ENCODE peak calls at places on chromosomes 11 and 22, in five cellular contexts. P is HCT116, I is WTC11, O is HepG2, D is GM12878. U is an unnamed sample.

GRCh38 chr11:74417860-74418508 is 19.8 kb upstream of the PGM2L1 start:
- DNase-seq in P (no peak), I (no peak), O (no peak), D (no peak), U (no peak)

GRCh38 chr22:21568207-21569075 is 927 bp downstream of the UBE2L3 start:
- DNase-seq in P (no peak), I (no peak), O (peak), D (no peak), U (no peak)

GRCh38 chr22:30695871-30696655 is 1.4 kb downstream of the OSBP2 start:
- DNase-seq in P (no peak), I (no peak), O (no peak), D (no peak), U (no peak)

GRCh38 chr11:32334822-32335221 is 100.5 kb downstream of the WT1 start:
- DNase-seq in P (peak), I (peak), O (peak), D (no peak), U (no peak)

GRCh38 chr22:19149047-19149883 is 827 bp downstream of the GSC2 start:
- DNase-seq in P (no peak), I (peak), O (no peak), D (no peak), U (no peak)

GRCh38 chr11:37788141-37788877 is 1190.3 kb upstream of the RAG2 start:
- DNase-seq in P (no peak), I (no peak), O (no peak), D (no peak), U (no peak)

GRCh38 chr11:111935331-111936044 is 1.7 kb upstream of the DIXDC1 start:
- DNase-seq in P (no peak), I (no peak), O (peak), D (no peak), U (no peak)

GRCh38 chr11:130840683-130841082 is 75.6 kb downstream of the SNX19 start:
- DNase-seq in P (no peak), I (no peak), O (no peak), D (no peak), U (no peak)

GRCh38 chr22:49739138-49739537 is 88.5 kb downstream of the BRD1 start:
- DNase-seq in P (no peak), I (no peak), O (no peak), D (no peak), U (no peak)

GRCh38 chr11:35247428-35247827 is 108.5 kb downstream of the CD44 start:
- DNase-seq in P (no peak), I (no peak), O (no peak), D (no peak), U (no peak)
- TF ChIP-seq SP1 in P (no peak), I (no peak), O (no peak), D (no peak), U (no peak)

DNA sequence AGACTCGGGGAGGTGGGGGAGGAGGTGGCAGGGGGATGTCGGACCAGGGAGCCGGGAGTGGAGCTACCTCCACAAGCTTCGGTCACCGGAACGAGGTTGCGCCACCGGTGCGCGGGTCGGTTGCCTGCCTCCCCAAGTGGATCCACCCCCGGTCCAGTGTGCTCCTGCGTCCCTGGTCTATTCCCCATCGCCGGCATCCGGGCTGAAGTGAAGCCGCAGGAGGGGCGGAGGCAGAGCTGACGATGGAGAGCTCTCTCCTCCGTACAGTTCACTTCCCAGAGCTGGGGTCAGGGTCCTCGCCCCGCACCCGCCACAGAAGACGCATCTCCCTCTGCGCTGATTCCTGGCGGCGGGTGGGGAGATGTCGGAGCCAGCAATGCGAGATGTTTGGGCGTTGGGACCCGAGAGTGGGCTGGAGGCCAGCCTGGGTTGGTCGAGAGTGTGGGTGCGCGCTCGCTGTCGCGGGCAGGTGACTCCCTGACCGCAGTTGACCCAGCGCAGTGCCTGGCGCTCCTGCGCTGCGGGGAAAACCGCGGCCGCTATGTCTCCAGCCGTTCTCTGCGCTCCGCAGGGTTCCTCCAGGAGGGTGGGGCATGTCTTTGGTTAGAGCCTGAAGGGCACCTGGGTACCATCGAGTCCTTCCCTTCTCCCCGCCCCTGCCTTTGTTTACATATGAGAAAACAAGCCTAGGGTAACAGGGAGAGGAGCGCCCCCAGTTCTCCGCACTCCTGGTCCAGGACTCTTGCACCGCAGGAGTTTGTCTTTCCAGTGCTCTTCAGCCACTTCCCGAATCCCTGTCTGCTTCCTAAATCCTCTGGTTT is 1.7 kb downstream of the C11orf96 start:
- DNase-seq in P (no peak), I (peak), O (no peak), D (no peak), U (no peak)
- TF ChIP-seq SP1 in P (no peak), I (no peak), O (no peak), D (no peak), U (no peak)

GRCh38 chr11:92735039-92735438 is 234.4 kb upstream of the MTNR1B start:
- DNase-seq in P (no peak), I (no peak), O (no peak), D (no peak), U (no peak)
- TF ChIP-seq SP1 in P (no peak), I (no peak), O (no peak), D (no peak), U (no peak)

GRCh38 chr11:117918366-117919255 is 10.6 kb downstream of the TMPRSS13 start:
- DNase-seq in P (no peak), I (no peak), O (no peak), D (no peak), U (no peak)
- TF ChIP-seq SP1 in P (no peak), I (no peak), O (no peak), D (no peak), U (no peak)

GRCh38 chr11:67563354-67564114 is 20.1 kb upstream of the GSTP1 start:
- DNase-seq in P (peak), I (no peak), O (no peak), D (no peak), U (no peak)
- TF ChIP-seq SP1 in P (peak), I (no peak), O (no peak), D (no peak), U (no peak)

GRCh38 chr11:41978951-41979350 is 519.5 kb upstream of the LRRC4C start:
- DNase-seq in P (no peak), I (no peak), O (no peak), D (no peak), U (no peak)
- TF ChIP-seq SP1 in P (no peak), I (no peak), O (no peak), D (no peak), U (no peak)

GRCh38 chr22:23119492-23120414 is 22.0 kb downstream of the RSPH14 start:
- DNase-seq in P (no peak), I (no peak), O (no peak), D (no peak), U (no peak)
- TF ChIP-seq SP1 in P (no peak), I (no peak), O (no peak), D (no peak), U (no peak)

DNA sequence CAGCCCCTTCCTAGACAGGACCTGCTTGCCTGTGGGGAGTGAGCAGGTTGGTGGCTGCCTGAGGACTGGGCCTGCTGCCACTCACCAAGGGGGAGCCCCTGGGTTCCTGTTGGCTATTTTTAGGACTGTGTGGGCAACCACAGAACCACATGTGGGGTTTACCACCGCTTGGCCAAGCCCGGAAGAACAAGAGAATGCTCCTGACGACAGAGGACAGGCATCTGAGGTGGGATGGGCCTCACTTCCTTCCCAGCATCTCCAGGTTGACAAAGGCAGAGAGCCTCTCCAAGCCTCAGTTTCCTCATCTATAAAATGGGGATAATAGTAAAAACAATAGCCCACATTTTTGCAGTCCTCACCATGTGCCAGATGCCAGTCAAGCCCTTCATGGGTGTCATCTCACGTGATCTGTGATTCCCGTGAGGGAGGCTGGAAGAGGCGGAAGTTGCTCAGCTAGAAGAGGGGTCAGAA is 43.6 kb downstream of the LRRC32 start:
- DNase-seq in P (no peak), I (no peak), O (no peak), D (peak), U (no peak)
- TF ChIP-seq SP1 in P (no peak), I (no peak), O (no peak), D (peak), U (no peak)

GRCh38 chr11:72338741-72339140 is 94.8 kb upstream of the PHOX2A start:
- DNase-seq in P (no peak), I (no peak), O (no peak), D (no peak), U (no peak)

GRCh38 chr11:72333657-72334056 is 89.7 kb upstream of the PHOX2A start:
- DNase-seq in P (no peak), I (peak), O (no peak), D (no peak), U (peak)

GRCh38 chr11:72334651-72335050 is 90.7 kb upstream of the PHOX2A start:
- DNase-seq in P (no peak), I (no peak), O (no peak), D (no peak), U (no peak)

GRCh38 chr11:72338266-72338665 is 94.3 kb upstream of the PHOX2A start:
- DNase-seq in P (no peak), I (no peak), O (no peak), D (no peak), U (no peak)

GRCh38 chr11:72336163-72336562 is 92.2 kb upstream of the PHOX2A start:
- DNase-seq in P (no peak), I (no peak), O (no peak), D (no peak), U (no peak)
- TF ChIP-seq SP1 in P (no peak), I (no peak), O (no peak), D (no peak), U (no peak)